ENCODE peak calls at places on chromosomes 2 and 18, in nine cellular contexts. L is prostate gland; U is left cardiac atrium; H is RWPE1; I is osteocyte; X is stimulated activated CD8-positive, alpha-beta memory T cell treated with anti-CD3 and anti-CD28 coated beads, Interleukin-7, amount 100 ng/mL, for 1 hour; Z is stimulated activated CD4-positive, alpha-beta T cell treated with anti-CD3 and anti-CD28 coated beads, Interleukin-2, amount 100 ng/mL, for 48 hours; V is NCI-H82; O is KBM-7. A is an unnamed sample.

GRCh38 chr18:56176750-56177149 is 461.6 kb downstream of the TXNL1 start:
- DNase-seq in L (no peak), U (no peak), H (no peak), I (no peak), X (no peak), Z (no peak), V (no peak), O (no peak), A (no peak)

GRCh38 chr2:37997629-37998028 is 72.5 kb downstream of the RMDN2 start:
- DNase-seq in L (no peak), U (no peak), H (no peak), I (no peak), X (no peak), Z (no peak), V (no peak), O (no peak), A (no peak)

GRCh38 chr2:73291461-73292315 is 1.7 kb downstream of the EGR4 start:
- DNase-seq in L (no peak), U (no peak), H (no peak), I (no peak), X (no peak), Z (no peak), V (peak), O (peak), A (no peak)

GRCh38 chr2:224572338-224572737 is 12.8 kb downstream of the CUL3 start:
- DNase-seq in L (no peak), U (no peak), H (no peak), I (no peak), X (no peak), Z (no peak), V (no peak), O (no peak), A (no peak)

GRCh38 chr2:226001716-226002115 is 602.2 kb downstream of the NYAP2 start:
- DNase-seq in L (no peak), U (no peak), H (no peak), I (no peak), X (no peak), Z (no peak), V (no peak), O (no peak), A (no peak)

GRCh38 chr18:40222736-40223135 is 1732.3 kb upstream of the PIK3C3 start:
- DNase-seq in L (no peak), U (no peak), H (no peak), I (no peak), X (no peak), Z (no peak), V (no peak), O (no peak), A (no peak)

GRCh38 chr18:59612461-59612860 is 84.8 kb downstream of the CCBE1 start:
- DNase-seq in L (no peak), U (no peak), H (no peak), I (no peak), X (no peak), Z (no peak), V (no peak), O (no peak), A (no peak)

GRCh38 chr2:100563407-100564247 is 834 bp downstream of the PDCL3 start:
- DNase-seq in L (no peak), U (no peak), H (no peak), I (no peak), X (no peak), Z (no peak), V (peak), O (no peak), A (no peak)

GRCh38 chr2:212364106-212364505 is 174.5 kb downstream of the ERBB4 start:
- DNase-seq in L (no peak), U (no peak), H (no peak), I (no peak), X (no peak), Z (no peak), V (no peak), O (no peak), A (no peak)

GRCh38 chr2:233256048-233256447 is 4.6 kb downstream of the ATG16L1 start:
- DNase-seq in L (no peak), U (no peak), H (no peak), I (no peak), X (no peak), Z (no peak), V (no peak), O (no peak), A (no peak)

GRCh38 chr2:178482437-178482836 is 2.2 kb downstream of the PLEKHA3 start:
- DNase-seq in L (no peak), U (no peak), H (no peak), I (no peak), X (no peak), Z (no peak), V (peak), O (no peak), A (no peak)

GRCh38 chr18:46939337-46939963 is 22.0 kb downstream of the KATNAL2 start:
- DNase-seq in L (no peak), U (no peak), H (peak), I (no peak), X (no peak), Z (no peak), V (no peak), O (no peak), A (no peak)

GRCh38 chr2:71064110-71064611 is 4.3 kb upstream of the NAGK start:
- DNase-seq in L (no peak), U (no peak), H (peak), I (no peak), X (no peak), Z (no peak), V (no peak), O (no peak), A (no peak)

GRCh38 chr18:9719421-9719981 is 11.4 kb downstream of the RAB31 start:
- DNase-seq in L (peak), U (no peak), H (peak), I (no peak), X (no peak), Z (no peak), V (peak), O (no peak), A (no peak)

GRCh38 chr2:55236992-55237543 is 4.6 kb downstream of the RPS27A start:
- DNase-seq in L (no peak), U (no peak), H (no peak), I (no peak), X (no peak), Z (no peak), V (no peak), O (peak), A (no peak)

GRCh38 chr2:121686218-121686617 is 37.0 kb upstream of the CLASP1 start:
- DNase-seq in L (no peak), U (no peak), H (no peak), I (no peak), X (no peak), Z (no peak), V (no peak), O (no peak), A (no peak)

GRCh38 chr2:8315766-8316165 is 366.1 kb upstream of the ID2 start:
- DNase-seq in L (no peak), U (peak), H (no peak), I (peak), X (no peak), Z (no peak), V (peak), O (no peak), A (no peak)

GRCh38 chr2:191539068-191539467 is 138.9 kb upstream of the NABP1 start:
- DNase-seq in L (no peak), U (peak), H (peak), I (no peak), X (no peak), Z (peak), V (peak), O (peak), A (no peak)

GRCh38 chr2:160606336-160606735 is 112.7 kb upstream of the RBMS1 start:
- DNase-seq in L (no peak), U (no peak), H (no peak), I (no peak), X (no peak), Z (no peak), V (no peak), O (no peak), A (no peak)

GRCh38 chr2:168336786-168337388 is 89.5 kb upstream of the STK39 start:
- DNase-seq in L (peak), U (no peak), H (peak), I (no peak), X (peak), Z (peak), V (peak), O (no peak), A (peak)

GRCh38 chr2:138294451-138294850 is 207.1 kb upstream of the SPOPL start:
- DNase-seq in L (no peak), U (no peak), H (peak), I (no peak), X (no peak), Z (no peak), V (no peak), O (no peak), A (no peak)

GRCh38 chr2:27078267-27079194 is at the start of gene EMILIN1:
- DNase-seq in L (no peak), U (peak), H (no peak), I (peak), X (no peak), Z (no peak), V (no peak), O (peak), A (no peak)

GRCh38 chr18:62720048-62720447 is 4.7 kb downstream of the PHLPP1 start:
- DNase-seq in L (no peak), U (no peak), H (no peak), I (no peak), X (no peak), Z (no peak), V (no peak), O (no peak), A (no peak)

GRCh38 chr2:56168163-56168562 is 15.6 kb upstream of the CCDC85A start:
- DNase-seq in L (no peak), U (no peak), H (no peak), I (no peak), X (no peak), Z (no peak), V (no peak), O (no peak), A (no peak)

GRCh38 chr18:80109676-80110078 is 615 bp downstream of the ADNP2 start:
- DNase-seq in L (peak), U (peak), H (peak), I (peak), X (no peak), Z (peak), V (peak), O (peak), A (no peak)

GRCh38 chr2:10016802-10017258 is 26.5 kb upstream of the KLF11 start:
- DNase-seq in L (no peak), U (no peak), H (no peak), I (no peak), X (no peak), Z (no peak), V (no peak), O (no peak), A (no peak)

A was measured in activated T-helper 1 cell treated with anti-CD3 and anti-CD28 coated beads, Interleukin-2, amount 50 U/mL, for 16 hours.